ENCODE peak calls at places on chromosomes 1 and 21, in nine cellular contexts. S, F, V, Q, G, B, K, L and R are unnamed samples.

GRCh38 chr1:115593365-115594259 is 48.2 kb upstream of the VANGL1 start:
- DNase-seq in V (no peak), S (no peak), F (peak; percentile 61), L (no peak), G (no peak), K (no peak), B (no peak), Q (no peak), R (no peak)

GRCh38 chr1:183024352-183025337 is 1.4 kb downstream of the LAMC1 start:
- DNase-seq in V (no peak), G (no peak), S (no peak), B (no peak), L (no peak), K (no peak), Q (no peak), F (no peak), R (no peak)

GRCh38 chr21:36021251-36021837 is 39.0 kb downstream of the SETD4 start:
- DNase-seq in L (no peak), G (no peak), B (no peak), Q (no peak), V (no peak), K (no peak), F (no peak), S (no peak), R (no peak)

GRCh38 chr1:101262060-101262459 is 25.2 kb downstream of the S1PR1 start:
- DNase-seq in G (no peak), L (no peak), S (no peak), V (no peak), K (no peak), B (no peak), F (no peak), Q (no peak), R (no peak)

GRCh38 chr1:245578751-245579150 is 424.0 kb downstream of the KIF26B start:
- DNase-seq in K (peak; percentile 64), V (no peak), L (no peak), F (no peak), B (no peak), G (no peak), S (no peak), Q (no peak), R (no peak)

GRCh38 chr1:242139437-242139836 is 140.5 kb upstream of the MAP1LC3C start:
- DNase-seq in Q (no peak), B (no peak), V (no peak), K (no peak), L (no peak), G (no peak), S (no peak), F (no peak), R (no peak)

GRCh38 chr21:41956926-41957729 is 3.3 kb upstream of the C2CD2 start:
- DNase-seq in L (no peak), F (peak; percentile 61), V (peak; percentile 50), K (peak; percentile 83), G (no peak), Q (no peak), B (no peak), S (no peak), R (no peak)

GRCh38 chr1:71028981-71029380 is 18.6 kb downstream of the PTGER3 start:
- DNase-seq in Q (no peak), F (no peak), V (no peak), S (no peak), L (no peak), B (no peak), G (no peak), K (no peak), R (no peak)

GRCh38 chr1:29272171-29272907 is 36.0 kb downstream of the PTPRU start:
- DNase-seq in L (no peak), G (no peak), K (no peak), Q (no peak), B (no peak), S (no peak), V (no peak), F (no peak), R (no peak)

GRCh38 chr1:26289158-26290059 is 9.5 kb downstream of the SH3BGRL3 start:
- DNase-seq in B (no peak), L (no peak), G (no peak), S (no peak), Q (peak; percentile 59), K (no peak), V (no peak), F (no peak), R (no peak)

GRCh38 chr1:29057700-29058099 is 66.0 kb downstream of the TMEM200B start:
- DNase-seq in B (no peak), V (no peak), L (no peak), F (no peak), Q (no peak), S (no peak), K (no peak), G (no peak), R (no peak)

GRCh38 chr1:218079820-218080219 is 205.3 kb upstream of the RRP15 start:
- DNase-seq in S (no peak), G (no peak), V (no peak), B (no peak), K (no peak), L (no peak), F (no peak), Q (no peak), R (no peak)

GRCh38 chr1:168360151-168360550 is 79.5 kb downstream of the TBX19 start:
- DNase-seq in S (no peak), V (no peak), Q (no peak), B (no peak), L (no peak), K (peak; percentile 47), G (no peak), F (peak; percentile 60), R (no peak)

GRCh38 chr1:193185861-193186714 is at the start of gene B3GALT2:
- DNase-seq in K (peak; percentile 61), L (no peak), V (no peak), F (peak; percentile 54), B (no peak), G (no peak), Q (no peak), S (peak; percentile 8), R (no peak)

GRCh38 chr1:4600615-4601460 is 53.6 kb upstream of the AJAP1 start:
- DNase-seq in B (no peak), L (no peak), V (no peak), F (no peak), G (no peak), Q (no peak), S (no peak), K (no peak), R (no peak)

GRCh38 chr1:53047737-53048344 is 14.2 kb upstream of the PODN start:
- DNase-seq in V (peak; percentile 51), F (peak; percentile 70), L (no peak), G (no peak), B (peak; percentile 51), K (peak; percentile 98), S (no peak), Q (no peak), R (no peak)

GRCh38 chr21:31157756-31158155 is 119.5 kb upstream of the KRTAP19-8 start:
- DNase-seq in K (peak; percentile 30), Q (no peak), F (no peak), G (no peak), S (no peak), L (no peak), V (no peak), B (no peak), R (no peak)

DNA sequence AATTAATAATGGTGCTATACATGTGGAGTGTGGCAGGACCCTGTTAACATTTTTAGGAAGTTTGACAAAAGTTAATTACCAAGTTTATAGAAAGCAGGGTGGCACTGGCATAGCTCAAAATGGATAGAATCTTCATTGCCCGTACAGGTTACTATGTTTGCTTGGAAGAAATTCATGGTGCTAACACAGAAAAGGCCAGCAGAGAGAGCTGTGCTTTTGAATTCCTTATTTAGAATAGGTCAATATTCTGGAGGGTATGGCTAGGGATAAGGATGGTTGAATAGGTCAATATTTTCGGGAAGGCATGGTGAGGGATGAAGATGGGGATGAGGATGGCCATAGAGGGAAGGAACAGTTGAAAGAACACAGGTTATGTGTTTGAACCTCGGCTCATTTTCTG is 345.1 kb downstream of the LMO4 start:
- DNase-seq in L (no peak), K (no peak), Q (no peak), F (peak; percentile 16), S (no peak), B (no peak), G (no peak), V (no peak), R (no peak)
- TF ChIP-seq CTCF in L (no peak), K (no peak), Q (no peak), F (peak; percentile 5), S (no peak), B (no peak), G (no peak), V (peak; percentile 9), R (no peak)

DNA sequence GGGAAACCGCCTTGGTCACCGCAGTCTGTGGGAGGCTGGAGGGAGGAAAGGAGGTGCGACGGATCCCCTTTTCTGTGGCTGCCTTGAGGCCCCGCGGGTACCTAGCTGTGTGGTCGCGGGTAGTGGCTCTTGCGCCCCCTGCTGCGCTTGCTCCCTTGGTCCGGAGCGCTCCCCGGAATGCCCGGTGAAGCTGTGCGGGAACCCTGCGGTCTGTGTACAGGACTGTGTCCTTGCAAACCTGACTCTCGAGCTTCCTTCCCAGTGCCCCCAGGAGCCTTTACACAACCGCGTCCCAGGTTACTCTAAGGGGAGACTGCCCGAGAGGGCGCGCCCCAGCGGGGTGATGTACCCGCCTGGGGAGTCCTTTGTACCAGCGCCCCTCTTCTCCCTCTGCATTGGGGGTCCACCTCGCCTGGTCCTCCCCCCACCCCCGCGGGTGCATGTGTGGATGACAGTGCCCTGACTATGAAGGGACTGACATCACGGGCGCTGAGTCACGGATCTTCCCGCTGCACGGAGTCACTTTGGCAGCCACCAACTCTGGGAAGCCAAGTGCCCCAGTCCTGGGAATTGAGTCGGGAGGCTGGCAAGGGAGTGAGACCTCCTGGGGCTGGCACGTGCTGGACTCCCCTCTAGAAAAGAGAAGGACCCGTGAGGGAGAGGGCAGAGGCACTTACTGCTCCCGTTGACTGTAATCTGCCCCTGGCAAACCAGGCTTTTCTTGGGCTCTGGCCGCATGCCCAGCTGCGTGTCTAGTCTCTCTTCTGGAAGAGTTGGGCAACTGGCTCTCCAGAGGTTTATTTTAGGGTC is 824 bp downstream of the IL6R start:
- DNase-seq in Q (peak; percentile 96), B (no peak), L (peak; percentile 71), V (peak; percentile 20), G (peak; percentile 53), S (peak; percentile 56), K (peak; percentile 54), F (peak; percentile 70), R (peak; percentile 66)
- TF ChIP-seq CTCF in Q (peak; percentile 41), B (peak; percentile 44), L (peak; percentile 41), V (peak; percentile 45), G (no peak), S (peak; percentile 50), K (peak; percentile 51), F (peak; percentile 51), R (no peak)

GRCh38 chr21:27213328-27213727 is 246.4 kb upstream of the ADAMTS5 start:
- DNase-seq in Q (no peak), K (no peak), L (no peak), V (no peak), S (no peak), B (no peak), F (peak; percentile 45), G (no peak), R (no peak)
- TF ChIP-seq CTCF in Q (no peak), K (peak; percentile 45), L (no peak), V (peak; percentile 46), S (peak; percentile 32), B (peak; percentile 23), F (peak; percentile 38), G (no peak), R (no peak)

DNA sequence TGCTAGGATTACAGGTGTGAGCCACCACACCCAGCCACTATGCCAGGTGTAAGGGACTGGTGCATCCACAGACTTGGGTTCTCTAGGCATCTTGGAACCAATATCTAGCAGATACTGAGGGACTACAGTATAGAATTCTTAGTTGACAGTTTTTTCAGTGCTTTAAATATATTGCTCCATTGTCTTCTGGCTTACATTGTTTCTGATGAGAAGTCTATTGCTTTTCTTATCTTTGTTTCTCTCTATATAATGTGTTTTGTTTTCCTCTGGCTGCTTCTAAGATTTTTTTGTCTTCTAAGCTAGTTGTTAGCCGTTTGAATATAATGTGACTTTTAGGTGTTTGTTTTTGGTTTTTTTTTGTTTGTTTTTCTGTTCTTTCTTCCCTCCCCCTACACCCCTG is 13.5 kb downstream of the NUF2 start:
- DNase-seq in L (no peak), Q (no peak), F (no peak), K (no peak), V (no peak), S (no peak), B (no peak), G (no peak), R (no peak)
- TF ChIP-seq CTCF in L (no peak), Q (no peak), F (no peak), K (no peak), V (no peak), S (no peak), B (no peak), G (no peak), R (no peak)